ENCODE peak calls at places on chromosomes 13 and 19, in ten cellular contexts. D is bronchial epithelial cell; Y is fibroblast of pulmonary artery; K is CD8-positive, alpha-beta T cell; T is heart left ventricle; J is astrocyte of the spinal cord; I is thyroid gland; C is AG04449; L is cardiac muscle cell; X is dorsolateral prefrontal cortex. H is an unnamed sample.

GRCh38 chr19:5191091-5191490 is 149.5 kb downstream of the PTPRS start:
- DNase-seq in D (no peak), Y (no peak), K (no peak), T (no peak), J (no peak), I (no peak), C (no peak), L (no peak), X (no peak), H (no peak)

GRCh38 chr13:109787135-109787954 is 962 bp upstream of the IRS2 start:
- DNase-seq in D (no peak), Y (peak), K (no peak), T (peak), J (peak), I (peak), C (no peak), L (peak), X (no peak), H (peak)

GRCh38 chr19:55165952-55166529 is 372 bp downstream of the DNAAF3 start:
- DNase-seq in D (peak), Y (peak), K (peak), T (peak), J (peak), I (peak), C (no peak), L (peak), X (no peak), H (peak)

GRCh38 chr13:77584111-77584510 is 48.6 kb downstream of the SCEL start:
- DNase-seq in D (no peak), Y (no peak), K (no peak), T (no peak), J (peak), I (no peak), C (no peak), L (no peak), X (peak), H (no peak)

GRCh38 chr19:51471527-51471926 is 6.8 kb upstream of the CEACAM18 start:
- DNase-seq in D (no peak), Y (peak), K (no peak), T (no peak), J (no peak), I (no peak), C (no peak), L (no peak), X (no peak), H (no peak)

GRCh38 chr19:57812201-57812600 is 2.5 kb downstream of the ZNF552 start:
- DNase-seq in D (no peak), Y (no peak), K (no peak), T (no peak), J (no peak), I (no peak), C (no peak), L (no peak), X (no peak), H (no peak)

GRCh38 chr13:59413121-59413520 is 750.6 kb downstream of the DIAPH3 start:
- DNase-seq in D (no peak), Y (no peak), K (no peak), T (no peak), J (no peak), I (no peak), C (no peak), L (peak), X (no peak), H (no peak)

GRCh38 chr13:74398599-74398998 is 264.4 kb upstream of the KLF12 start:
- DNase-seq in D (no peak), Y (no peak), K (no peak), T (no peak), J (no peak), I (no peak), C (no peak), L (no peak), X (no peak), H (no peak)

GRCh38 chr19:48308695-48309586 is 16.4 kb upstream of the EMP3 start:
- DNase-seq in D (peak), Y (peak), K (no peak), T (no peak), J (no peak), I (peak), C (no peak), L (peak), X (peak), H (peak)

GRCh38 chr19:36547001-36547732 is 19.1 kb upstream of the ZNF260 start:
- DNase-seq in D (peak), Y (peak), K (no peak), T (no peak), J (peak), I (no peak), C (no peak), L (no peak), X (no peak), H (peak)

GRCh38 chr19:46107371-46107770 is 17.1 kb downstream of the IGFL3 start:
- DNase-seq in D (peak), Y (peak), K (no peak), T (no peak), J (peak), I (no peak), C (no peak), L (no peak), X (no peak), H (peak)

GRCh38 chr19:17751912-17752273 is 616 bp downstream of the FCHO1 start:
- DNase-seq in D (no peak), Y (no peak), K (no peak), T (no peak), J (no peak), I (no peak), C (no peak), L (no peak), X (no peak), H (no peak)

GRCh38 chr13:113843864-113844556 is 19.9 kb downstream of the GAS6 start:
- DNase-seq in D (no peak), Y (no peak), K (no peak), T (no peak), J (no peak), I (peak), C (no peak), L (no peak), X (no peak), H (no peak)

GRCh38 chr13:91078093-91078679 is 269.3 kb upstream of the MIR17HG start:
- DNase-seq in D (peak), Y (peak), K (no peak), T (no peak), J (peak), I (no peak), C (no peak), L (peak), X (no peak), H (no peak)

GRCh38 chr19:15126511-15126910 is 19.3 kb downstream of the SYDE1 start:
- DNase-seq in D (no peak), Y (no peak), K (no peak), T (no peak), J (no peak), I (no peak), C (no peak), L (no peak), X (no peak), H (no peak)

GRCh38 chr13:74825170-74825948 is 656.6 kb downstream of the TBC1D4 start:
- DNase-seq in D (peak), Y (peak), K (no peak), T (no peak), J (peak), I (no peak), C (peak), L (no peak), X (no peak), H (peak)

GRCh38 chr13:32427852-32428580 is at the start of gene N4BP2L1:
- DNase-seq in D (no peak), Y (peak), K (peak), T (peak), J (peak), I (peak), C (no peak), L (peak), X (peak), H (peak)

GRCh38 chr19:45638930-45639729 is at the start of gene EML2:
- DNase-seq in D (peak), Y (no peak), K (peak), T (peak), J (peak), I (peak), C (no peak), L (peak), X (no peak), H (peak)

GRCh38 chr13:45728759-45729158 is 26.6 kb downstream of the CBY2 start:
- DNase-seq in D (peak), Y (peak), K (no peak), T (no peak), J (no peak), I (no peak), C (no peak), L (peak), X (no peak), H (no peak)

GRCh38 chr19:1177322-1178114 is 3.5 kb upstream of the SBNO2 start:
- DNase-seq in D (peak), Y (peak), K (no peak), T (peak), J (peak), I (no peak), C (peak), L (no peak), X (no peak), H (peak)

GRCh38 chr19:49361438-49362047 is 673 bp downstream of the TEAD2 start:
- DNase-seq in D (peak), Y (peak), K (no peak), T (peak), J (peak), I (peak), C (peak), L (peak), X (no peak), H (peak)

GRCh38 chr19:52566588-52566987 is 3.5 kb upstream of the ZNF701 start:
- DNase-seq in D (peak), Y (peak), K (no peak), T (no peak), J (peak), I (no peak), C (no peak), L (no peak), X (no peak), H (peak)

GRCh38 chr13:49214917-49215376 is 5.2 kb upstream of the MLNR start:
- DNase-seq in D (peak), Y (peak), K (peak), T (peak), J (no peak), I (peak), C (no peak), L (no peak), X (no peak), H (no peak)

GRCh38 chr19:16588089-16588823 is 16.0 kb upstream of the SLC35E1 start:
- DNase-seq in D (no peak), Y (peak), K (peak), T (no peak), J (peak), I (no peak), C (no peak), L (peak), X (peak), H (no peak)

GRCh38 chr19:34217952-34218817 is 36.2 kb upstream of the GARRE1 start:
- DNase-seq in D (peak), Y (peak), K (peak), T (no peak), J (peak), I (no peak), C (peak), L (no peak), X (no peak), H (peak)
- H3K4me3 ChIP-seq in D (no peak), Y (no peak), K (peak), T (no peak), J (no peak), I (no peak), C (no peak), L (no peak), X (no peak), H (no peak)

GRCh38 chr19:43525836-43526771 is 897 bp downstream of the ETHE1 start:
- DNase-seq in D (no peak), Y (no peak), K (no peak), T (peak), J (peak), I (peak), C (no peak), L (peak), X (no peak), H (no peak)
- TF ChIP-seq CTCF in D (no peak), Y (no peak), K (no peak), T (no peak), J (no peak), I (no peak), C (no peak), L (no peak), X (no peak), H (no peak)

DNA sequence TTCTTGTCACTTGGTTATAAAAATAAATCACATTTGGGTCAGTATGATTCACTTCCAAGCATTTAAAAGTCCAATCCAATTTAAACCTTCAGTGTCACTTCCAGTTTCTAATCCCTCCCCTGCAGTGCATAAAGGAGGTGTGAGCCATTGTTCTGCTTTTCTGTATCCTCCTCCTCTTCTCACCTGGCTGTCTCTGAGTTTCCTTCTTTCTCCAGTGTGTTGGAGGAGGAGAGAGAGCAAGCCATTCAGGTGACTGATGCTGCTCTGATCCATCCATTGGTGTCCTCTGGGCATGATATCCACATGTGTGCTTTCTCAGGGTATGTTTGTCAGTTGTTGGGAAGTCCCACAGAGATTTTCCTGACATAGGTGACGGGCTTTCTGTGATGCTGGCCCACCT is 1.2 kb downstream of the NUDT15 start:
- DNase-seq in D (no peak), Y (no peak), K (no peak), T (no peak), J (no peak), I (no peak), C (no peak), L (no peak), X (no peak), H (no peak)
- H3K4me3 ChIP-seq in D (no peak), Y (peak), K (no peak), T (peak), J (no peak), I (no peak), C (no peak), L (no peak), X (peak), H (peak)

GRCh38 chr13:76027131-76027530 is 391.0 kb downstream of the LMO7 start:
- DNase-seq in D (no peak), Y (no peak), K (no peak), T (no peak), J (no peak), I (no peak), C (no peak), L (no peak), X (no peak), H (no peak)
- TF ChIP-seq CTCF in D (no peak), Y (no peak), K (no peak), T (no peak), J (no peak), I (no peak), C (no peak), L (no peak), X (no peak), H (no peak)

GRCh38 chr13:41463823-41464602 is 6.7 kb downstream of the RGCC start:
- DNase-seq in D (no peak), Y (no peak), K (no peak), T (no peak), J (no peak), I (no peak), C (no peak), L (no peak), X (no peak), H (no peak)
- H3K4me3 ChIP-seq in D (no peak), Y (no peak), K (peak), T (peak), J (no peak), I (no peak), C (no peak), L (no peak), X (peak), H (no peak)

GRCh38 chr19:31364956-31365355 is 15.7 kb upstream of the TSHZ3 start:
- DNase-seq in D (no peak), Y (no peak), K (no peak), T (no peak), J (no peak), I (no peak), C (no peak), L (no peak), X (no peak), H (no peak)
- TF ChIP-seq CTCF in D (no peak), Y (no peak), K (no peak), T (no peak), J (no peak), I (no peak), C (no peak), L (no peak), X (no peak), H (no peak)

DNA sequence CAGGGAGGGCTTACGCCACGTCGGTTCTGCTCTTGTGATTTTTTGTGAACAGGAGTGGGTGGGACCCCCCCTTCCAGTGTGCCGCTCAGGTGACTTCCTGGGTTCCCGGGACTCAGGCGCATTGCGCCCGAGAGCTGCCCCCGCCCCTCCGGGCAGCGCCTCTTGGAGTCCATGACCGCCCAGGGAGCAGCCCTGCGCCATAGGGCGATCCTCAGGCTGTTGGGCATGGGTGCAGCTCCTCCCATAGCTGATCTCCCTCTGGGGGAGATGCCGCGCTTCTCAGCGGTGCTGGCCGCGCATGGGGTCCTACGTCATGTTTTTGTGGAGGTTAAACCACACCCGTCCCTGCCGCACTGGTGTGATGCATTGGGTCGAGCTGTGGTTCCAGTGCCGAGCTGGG is 7.9 kb upstream of the TMPRSS9 start:
- DNase-seq in D (no peak), Y (no peak), K (no peak), T (no peak), J (no peak), I (no peak), C (no peak), L (no peak), X (no peak), H (no peak)
- H3K4me3 ChIP-seq in D (no peak), Y (no peak), K (no peak), T (no peak), J (no peak), I (no peak), C (no peak), L (no peak), X (no peak), H (no peak)

DNA sequence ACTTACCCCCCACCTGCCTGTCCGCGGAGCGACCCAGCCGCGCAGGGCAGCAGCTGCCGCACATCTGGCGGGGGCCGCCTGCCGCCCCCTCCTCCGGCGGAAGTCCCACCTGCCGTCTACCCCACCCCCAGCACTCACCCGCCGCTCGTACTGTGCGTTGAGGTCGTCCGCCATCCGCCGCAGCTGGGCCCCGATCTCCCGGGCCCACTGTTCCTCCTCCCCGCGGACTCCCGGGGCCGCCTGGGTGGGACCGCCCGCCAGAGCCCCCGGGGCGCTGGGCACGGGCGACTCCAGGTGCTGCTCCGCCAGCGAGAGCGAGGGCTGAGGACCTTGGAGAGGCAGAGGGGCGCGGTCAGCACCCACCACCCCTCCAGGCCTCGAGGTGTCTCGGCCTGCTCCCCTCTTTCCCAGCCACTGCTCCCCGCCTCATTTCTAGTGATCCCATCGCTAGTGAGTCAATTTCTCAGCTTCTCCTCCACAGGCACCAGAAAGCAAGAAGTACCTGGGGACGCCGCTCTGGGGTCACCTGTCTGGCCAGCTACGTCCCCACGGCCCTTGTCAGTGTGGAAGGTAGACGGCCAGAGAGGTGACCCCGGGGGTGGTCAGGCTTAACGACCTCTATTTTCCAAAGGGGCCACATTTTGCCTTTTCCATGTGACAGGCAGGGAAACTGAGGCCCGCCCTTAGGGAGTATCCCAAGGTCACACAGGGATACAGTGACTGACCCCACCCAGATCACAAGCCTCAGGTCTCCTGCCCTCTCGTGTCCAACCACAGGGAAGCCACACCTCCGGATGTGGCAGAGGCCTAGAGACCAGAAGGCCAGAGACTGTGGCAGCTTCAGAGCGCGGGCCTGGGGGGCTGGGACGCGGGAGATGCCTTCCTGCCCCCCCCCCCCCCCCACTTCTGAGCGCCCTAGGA is 4.3 kb downstream of the BBC3 start:
- DNase-seq in D (no peak), Y (peak), K (peak), T (peak), J (peak), I (peak), C (no peak), L (peak), X (peak), H (peak)
- TF ChIP-seq CTCF in D (no peak), Y (no peak), K (no peak), T (no peak), J (no peak), I (no peak), C (no peak), L (no peak), X (no peak), H (no peak)

DNA sequence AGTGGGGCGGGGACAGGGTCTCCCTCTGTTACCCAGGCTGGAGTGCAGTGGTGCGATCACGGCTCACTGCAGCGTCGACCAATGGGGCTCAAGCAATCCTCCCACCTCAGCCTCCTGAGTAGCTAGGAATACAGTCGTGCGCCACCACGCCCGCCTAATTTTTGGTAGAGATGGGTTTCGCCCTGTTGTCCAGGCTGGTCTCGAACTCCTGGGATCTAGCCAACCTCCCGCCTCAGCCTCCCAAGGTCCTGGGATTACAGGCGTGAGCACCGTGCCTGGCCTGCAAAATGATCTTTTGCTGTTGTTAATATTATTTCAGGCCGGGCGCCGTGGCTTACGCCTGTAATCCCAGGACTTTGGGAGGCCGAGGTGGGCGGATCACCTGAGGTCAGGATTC is 621 bp upstream of the TGDS start:
- DNase-seq in D (no peak), Y (no peak), K (no peak), T (peak), J (no peak), I (peak), C (no peak), L (no peak), X (peak), H (no peak)
- H3K4me3 ChIP-seq in D (peak), Y (peak), K (peak), T (peak), J (peak), I (peak), C (peak), L (peak), X (peak), H (peak)

DNA sequence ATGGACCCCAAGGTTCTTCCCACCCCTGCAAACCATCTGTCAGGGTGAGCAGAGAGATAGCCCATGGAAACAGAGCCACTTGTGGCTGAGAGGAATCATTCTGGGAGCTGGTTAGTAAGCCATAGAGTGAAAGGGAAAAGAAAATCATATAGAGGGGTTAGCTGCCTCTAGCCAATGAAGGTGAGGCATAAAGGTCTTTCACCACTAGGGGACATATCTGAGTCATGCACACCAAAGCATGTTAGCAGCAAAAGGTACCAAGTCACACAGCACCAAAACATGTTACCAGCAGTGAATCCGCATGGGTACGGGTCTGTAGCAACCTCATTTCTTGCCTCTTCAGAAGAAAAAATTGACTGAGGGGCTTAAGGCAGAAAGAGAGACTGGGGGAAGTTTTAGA is 76.7 kb upstream of the ZNF43 start:
- DNase-seq in D (no peak), Y (no peak), K (no peak), T (no peak), J (no peak), I (no peak), C (no peak), L (no peak), X (no peak), H (no peak)
- TF ChIP-seq CTCF in D (no peak), Y (no peak), K (no peak), T (no peak), J (no peak), I (no peak), C (no peak), L (no peak), X (no peak), H (no peak)

H was measured in foreskin fibroblast.